ENCODE peak calls at places on chromosome 3, in ten cellular contexts. L is cardiac muscle cell; X is AG09309; G is brain microvascular endothelial cell; E is fibroblast of lung; T is fibroblast of the aortic adventitia; B is progenitor cell of endocrine pancreas; Q is cardiac fibroblast; Z is CD8-positive, alpha-beta T cell; U is HepG2. R is an unnamed sample.

GRCh38 chr3:101945980-101946379 is 96.7 kb downstream of the NFKBIZ start:
- DNase-seq in L (no peak), X (no peak), G (no peak), E (no peak), T (no peak), B (no peak), Q (no peak), Z (no peak), U (no peak), R (no peak)

GRCh38 chr3:177550667-177551066 is 353.4 kb upstream of the TBL1XR1 start:
- DNase-seq in L (no peak), X (no peak), G (no peak), E (no peak), T (no peak), B (no peak), Q (no peak), Z (no peak), U (no peak), R (no peak)

GRCh38 chr3:11091088-11091590 is 63.2 kb upstream of the HRH1 start:
- DNase-seq in L (no peak), X (no peak), G (no peak), E (peak), T (peak), B (no peak), Q (peak), Z (no peak), U (no peak), R (no peak)

GRCh38 chr3:52178537-52178936 is 19.4 kb upstream of the ALAS1 start:
- DNase-seq in L (no peak), X (no peak), G (no peak), E (no peak), T (no peak), B (no peak), Q (no peak), Z (no peak), U (no peak), R (no peak)

GRCh38 chr3:107430214-107431047 is 53.2 kb downstream of the CCDC54 start:
- DNase-seq in L (no peak), X (no peak), G (peak), E (peak), T (peak), B (no peak), Q (peak), Z (no peak), U (no peak), R (no peak)

GRCh38 chr3:117526485-117527079 is 817.0 kb downstream of the TUSC7 start:
- DNase-seq in L (peak), X (no peak), G (peak), E (no peak), T (peak), B (no peak), Q (peak), Z (no peak), U (peak), R (peak)

GRCh38 chr3:195110647-195111321 is 160.2 kb downstream of the XXYLT1 start:
- DNase-seq in L (peak), X (no peak), G (no peak), E (no peak), T (peak), B (no peak), Q (no peak), Z (no peak), U (peak), R (no peak)

GRCh38 chr3:43024183-43024865 is 45.2 kb downstream of the GASK1A start:
- DNase-seq in L (no peak), X (no peak), G (no peak), E (no peak), T (no peak), B (no peak), Q (no peak), Z (no peak), U (no peak), R (no peak)

GRCh38 chr3:14422016-14422963 is 19.9 kb downstream of the SLC6A6 start:
- DNase-seq in L (no peak), X (no peak), G (no peak), E (no peak), T (no peak), B (no peak), Q (no peak), Z (no peak), U (no peak), R (no peak)

GRCh38 chr3:15051531-15051930 is 13.6 kb downstream of the MRPS25 start:
- DNase-seq in L (peak), X (no peak), G (peak), E (peak), T (peak), B (peak), Q (peak), Z (no peak), U (peak), R (no peak)

GRCh38 chr3:124834723-124835718 is 52.1 kb downstream of the ITGB5 start:
- DNase-seq in L (no peak), X (no peak), G (peak), E (peak), T (no peak), B (peak), Q (peak), Z (peak), U (peak), R (no peak)

GRCh38 chr3:22113453-22113852 is 362.4 kb upstream of the ZNF385D start:
- DNase-seq in L (no peak), X (no peak), G (peak), E (peak), T (no peak), B (no peak), Q (no peak), Z (no peak), U (no peak), R (no peak)

GRCh38 chr3:70064194-70064787 is 64.8 kb downstream of the SAMMSON start:
- DNase-seq in L (peak), X (peak), G (peak), E (peak), T (peak), B (no peak), Q (peak), Z (no peak), U (peak), R (no peak)

GRCh38 chr3:14902719-14903118 is 44.7 kb upstream of the NR2C2 start:
- DNase-seq in L (no peak), X (no peak), G (no peak), E (no peak), T (peak), B (no peak), Q (peak), Z (no peak), U (no peak), R (no peak)

GRCh38 chr3:48684480-48685143 is 1.1 kb downstream of the NCKIPSD start:
- DNase-seq in L (no peak), X (no peak), G (no peak), E (no peak), T (peak), B (no peak), Q (peak), Z (no peak), U (no peak), R (no peak)

GRCh38 chr3:44000586-44000985 is 241.1 kb upstream of the TOPAZ1 start:
- DNase-seq in L (no peak), X (peak), G (no peak), E (peak), T (peak), B (no peak), Q (peak), Z (no peak), U (no peak), R (no peak)

GRCh38 chr3:117750674-117751073 is 1041.1 kb downstream of the TUSC7 start:
- DNase-seq in L (no peak), X (no peak), G (no peak), E (no peak), T (no peak), B (no peak), Q (no peak), Z (no peak), U (no peak), R (no peak)

GRCh38 chr3:45562027-45562426 is 32.5 kb upstream of the LIMD1 start:
- DNase-seq in L (no peak), X (no peak), G (no peak), E (no peak), T (no peak), B (no peak), Q (no peak), Z (no peak), U (no peak), R (no peak)

GRCh38 chr3:22089284-22089683 is 338.3 kb upstream of the ZNF385D start:
- DNase-seq in L (peak), X (no peak), G (peak), E (peak), T (peak), B (no peak), Q (peak), Z (no peak), U (peak), R (no peak)

GRCh38 chr3:119175869-119176756 is 2.7 kb downstream of the UPK1B start:
- DNase-seq in L (no peak), X (peak), G (no peak), E (peak), T (peak), B (no peak), Q (peak), Z (no peak), U (no peak), R (no peak)

GRCh38 chr3:115518100-115518852 is 105.0 kb upstream of the GAP43 start:
- DNase-seq in L (peak), X (peak), G (peak), E (peak), T (peak), B (no peak), Q (peak), Z (no peak), U (no peak), R (peak)

GRCh38 chr3:125587039-125587664 is 8.1 kb downstream of the OSBPL11 start:
- DNase-seq in L (no peak), X (no peak), G (no peak), E (no peak), T (peak), B (no peak), Q (peak), Z (no peak), U (no peak), R (no peak)

GRCh38 chr3:13021141-13021933 is 51.9 kb downstream of the IQSEC1 start:
- DNase-seq in L (no peak), X (no peak), G (no peak), E (no peak), T (peak), B (no peak), Q (no peak), Z (no peak), U (no peak), R (no peak)

GRCh38 chr3:154779571-154779970 is 300.5 kb upstream of the MME start:
- DNase-seq in L (no peak), X (peak), G (peak), E (peak), T (peak), B (no peak), Q (peak), Z (no peak), U (no peak), R (no peak)

GRCh38 chr3:130786306-130786705 is 39.7 kb upstream of the PIK3R4 start:
- DNase-seq in L (no peak), X (no peak), G (no peak), E (no peak), T (no peak), B (no peak), Q (no peak), Z (no peak), U (no peak), R (no peak)

GRCh38 chr3:178195824-178196223 is 340.4 kb upstream of the KCNMB2 start:
- DNase-seq in L (no peak), X (peak), G (peak), E (peak), T (peak), B (no peak), Q (peak), Z (no peak), U (no peak), R (no peak)

GRCh38 chr3:147680820-147681488 is 271.8 kb downstream of the ZIC1 start:
- DNase-seq in L (peak), X (no peak), G (peak), E (peak), T (no peak), B (no peak), Q (peak), Z (no peak), U (no peak), R (no peak)

GRCh38 chr3:54712539-54712938 is 215.3 kb downstream of the LRTM1 start:
- DNase-seq in L (no peak), X (no peak), G (no peak), E (peak), T (peak), B (no peak), Q (peak), Z (no peak), U (no peak), R (no peak)

GRCh38 chr3:125192190-125193035 is 20.1 kb downstream of the SLC12A8 start:
- DNase-seq in L (no peak), X (no peak), G (no peak), E (peak), T (no peak), B (no peak), Q (no peak), Z (no peak), U (no peak), R (no peak)

GRCh38 chr3:46925585-46925934 is 48.0 kb downstream of the PTH1R start:
- DNase-seq in L (no peak), X (no peak), G (no peak), E (no peak), T (no peak), B (no peak), Q (no peak), Z (no peak), U (no peak), R (no peak)

GRCh38 chr3:31294430-31295149 is 238.1 kb upstream of the STT3B start:
- DNase-seq in L (no peak), X (no peak), G (peak), E (peak), T (peak), B (no peak), Q (no peak), Z (no peak), U (no peak), R (no peak)

GRCh38 chr3:181756645-181757044 is 44.9 kb downstream of the SOX2 start:
- DNase-seq in L (peak), X (no peak), G (no peak), E (peak), T (no peak), B (no peak), Q (no peak), Z (no peak), U (no peak), R (no peak)

GRCh38 chr3:33474895-33475294 is 34.7 kb upstream of the UBP1 start:
- DNase-seq in L (no peak), X (no peak), G (no peak), E (no peak), T (no peak), B (no peak), Q (no peak), Z (no peak), U (peak), R (no peak)

DNA sequence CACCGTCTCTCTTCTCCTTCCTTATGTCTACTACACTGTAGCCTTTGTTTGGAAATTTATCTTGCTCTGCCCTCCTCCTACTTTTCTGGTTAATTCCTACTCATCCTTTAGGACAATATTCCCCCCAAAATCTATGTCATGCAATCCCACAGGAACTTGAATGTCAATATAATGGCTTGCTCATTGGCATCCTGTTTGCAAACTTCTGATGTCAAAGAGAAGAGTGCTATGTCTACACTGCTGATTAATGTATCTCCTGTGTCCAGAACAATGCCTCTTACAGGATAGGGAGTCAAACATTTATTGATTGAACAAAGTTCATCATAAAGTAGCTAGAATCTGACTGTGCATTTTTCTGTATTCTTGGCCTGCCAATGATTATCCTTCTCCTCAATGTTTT is 22.8 kb downstream of the SIDT1 start:
- DNase-seq in L (no peak), X (no peak), G (no peak), E (no peak), T (no peak), B (no peak), Q (no peak), Z (no peak), U (peak), R (no peak)
- TF ChIP-seq CTCF in L (no peak), X (no peak), G (no peak), E (no peak), T (no peak), B (no peak), Q (no peak), Z (no peak), U (no peak), R (no peak)

GRCh38 chr3:4335840-4336579 is 32.8 kb downstream of the SETMAR start:
- DNase-seq in L (no peak), X (no peak), G (no peak), E (no peak), T (no peak), B (no peak), Q (no peak), Z (no peak), U (no peak), R (no peak)

GRCh38 chr3:4332991-4333390 is 29.8 kb downstream of the SETMAR start:
- DNase-seq in L (no peak), X (no peak), G (no peak), E (no peak), T (no peak), B (no peak), Q (no peak), Z (no peak), U (peak), R (no peak)

GRCh38 chr3:4332574-4332973 is 29.4 kb downstream of the SETMAR start:
- DNase-seq in L (no peak), X (no peak), G (no peak), E (no peak), T (no peak), B (no peak), Q (no peak), Z (no peak), U (no peak), R (no peak)

GRCh38 chr3:4332111-4332510 is 28.9 kb downstream of the SETMAR start:
- DNase-seq in L (no peak), X (no peak), G (no peak), E (no peak), T (no peak), B (no peak), Q (no peak), Z (no peak), U (no peak), R (no peak)

DNA sequence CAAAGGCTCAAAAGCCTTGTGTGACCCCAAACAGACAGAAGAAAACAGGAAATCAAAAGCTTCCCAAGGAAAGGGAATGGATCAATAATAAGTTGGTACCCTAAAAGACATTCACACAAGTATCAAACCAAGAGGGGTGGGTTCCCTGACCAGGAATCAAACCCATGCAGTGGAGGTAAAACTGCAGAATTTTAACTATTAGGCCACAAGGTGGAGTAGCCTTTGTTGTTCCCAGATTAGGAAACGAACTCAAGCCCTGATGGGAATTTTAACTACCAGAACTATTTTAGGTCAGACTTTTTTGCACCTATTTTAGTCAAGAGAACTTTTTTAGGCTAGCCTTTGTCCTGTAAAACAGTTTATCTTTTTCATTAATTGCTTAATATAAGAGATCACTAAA is 31.4 kb downstream of the SETMAR start:
- DNase-seq in L (no peak), X (no peak), G (no peak), E (no peak), T (no peak), B (no peak), Q (no peak), Z (no peak), U (no peak), R (no peak)
- TF ChIP-seq CTCF in L (no peak), X (peak), G (peak), E (peak), T (peak), B (peak), Q (peak), Z (no peak), U (peak), R (no peak)

DNA sequence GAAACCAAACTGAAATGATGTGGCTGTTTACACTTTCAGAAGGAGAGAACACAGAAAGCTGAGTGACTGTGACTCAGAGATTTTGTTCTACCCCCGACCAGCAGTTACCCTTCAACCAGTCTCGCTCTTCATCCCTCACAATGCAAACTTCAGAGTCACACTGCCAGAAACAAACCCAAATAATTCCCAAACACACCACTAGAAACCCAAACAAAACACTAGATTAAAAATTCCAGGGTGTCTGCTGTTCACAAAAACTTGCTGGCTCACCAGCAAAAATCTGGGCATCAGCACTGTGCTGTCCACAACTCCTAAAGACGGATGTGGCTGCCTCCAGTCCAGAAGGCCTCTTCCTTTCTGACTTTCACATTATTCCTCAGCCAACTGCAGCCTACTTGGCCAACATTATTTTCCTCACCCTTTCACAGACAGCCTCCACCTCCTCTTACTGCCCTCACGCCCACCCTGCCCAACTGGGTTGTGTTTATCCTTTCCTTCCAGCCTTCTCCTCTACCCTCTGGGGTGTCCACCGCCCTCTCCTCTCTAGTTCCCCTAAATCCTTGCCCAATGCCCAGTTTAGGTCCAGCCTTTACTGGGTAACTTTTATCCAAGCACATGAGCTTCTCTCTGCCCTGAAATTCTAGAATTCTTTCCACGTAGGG is 71.4 kb downstream of the MECOM start:
- DNase-seq in L (no peak), X (no peak), G (no peak), E (peak), T (peak), B (no peak), Q (peak), Z (no peak), U (no peak), R (no peak)
- TF ChIP-seq CTCF in L (no peak), X (no peak), G (no peak), E (no peak), T (peak), B (no peak), Q (no peak), Z (no peak), U (no peak), R (no peak)

GRCh38 chr3:25915673-25916072 is 125.8 kb downstream of the OXSM start:
- DNase-seq in L (no peak), X (no peak), G (no peak), E (no peak), T (no peak), B (no peak), Q (no peak), Z (no peak), U (no peak), R (no peak)
- TF ChIP-seq CTCF in L (no peak), X (no peak), G (no peak), E (no peak), T (no peak), B (no peak), Q (no peak), Z (no peak), U (no peak), R (no peak)

GRCh38 chr3:27022096-27022761 is 347.0 kb downstream of the NEK10 start:
- DNase-seq in L (no peak), X (no peak), G (no peak), E (no peak), T (no peak), B (no peak), Q (no peak), Z (no peak), U (no peak), R (no peak)
- TF ChIP-seq CTCF in L (no peak), X (no peak), G (no peak), E (no peak), T (no peak), B (peak), Q (no peak), Z (no peak), U (no peak), R (no peak)

DNA sequence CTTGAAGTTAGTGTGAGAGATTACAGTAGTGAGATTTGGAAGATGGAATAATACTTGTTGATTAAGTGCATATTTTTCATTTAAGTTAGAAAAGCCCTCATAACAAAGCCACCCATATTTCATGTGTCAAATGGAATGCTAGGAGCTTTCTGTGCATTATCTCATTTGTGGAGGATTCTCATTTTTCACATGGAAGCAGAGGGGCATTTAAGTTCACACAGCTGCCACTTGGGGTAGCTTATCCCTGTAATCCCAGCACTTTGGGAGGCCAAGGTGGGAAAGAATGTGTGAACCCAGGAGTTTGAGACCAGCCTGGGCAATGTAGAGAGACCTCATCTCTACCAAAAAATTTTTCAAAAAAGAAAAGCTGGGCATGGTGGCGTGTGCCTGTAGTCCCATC is 55.2 kb downstream of the RAB7A start:
- DNase-seq in L (no peak), X (no peak), G (no peak), E (no peak), T (no peak), B (no peak), Q (no peak), Z (no peak), U (no peak), R (no peak)
- TF ChIP-seq CTCF in L (no peak), X (no peak), G (no peak), E (no peak), T (no peak), B (no peak), Q (no peak), Z (no peak), U (no peak), R (no peak)

GRCh38 chr3:39911465-39912309 is 102.3 kb downstream of the MYRIP start:
- DNase-seq in L (no peak), X (peak), G (no peak), E (peak), T (peak), B (no peak), Q (peak), Z (no peak), U (peak), R (no peak)
- TF ChIP-seq CTCF in L (no peak), X (no peak), G (peak), E (no peak), T (peak), B (peak), Q (no peak), Z (no peak), U (no peak), R (no peak)